ENCODE peak calls at places on chromosomes 16 and 17, in seven cellular contexts. Y, U, H, E, R, P and T are unnamed samples. For H3K4me1, the result is how much of the 10 kb centered on the place peaks cover.

GRCh38 chr17:44926841-44927525 is 11.7 kb upstream of the GFAP start:
- DNase-seq in Y (no peak), U (no peak), H (no peak), E (no peak), R (no peak), P (peak), T (peak)

GRCh38 chr17:77188084-77189066 is 47.6 kb downstream of the SEC14L1 start:
- DNase-seq in Y (no peak), U (no peak), H (no peak), E (no peak), R (no peak), P (peak), T (no peak)

GRCh38 chr16:26137956-26138355 is 446.2 kb downstream of the HS3ST4 start:
- DNase-seq in Y (no peak), U (no peak), H (no peak), E (no peak), R (no peak), P (no peak), T (no peak)

GRCh38 chr16:20899503-20900298 is 457 bp downstream of the DCUN1D3 start:
- DNase-seq in Y (peak), U (peak), H (no peak), E (no peak), R (no peak), P (no peak), T (no peak)

GRCh38 chr16:6209355-6209930 is 1111.8 kb upstream of the EEF2KMT start:
- DNase-seq in Y (no peak), U (no peak), H (no peak), E (no peak), R (no peak), P (peak), T (no peak)

GRCh38 chr17:1203967-1204291 is 24.1 kb upstream of the ABR start:
- DNase-seq in Y (no peak), U (peak), H (no peak), E (peak), R (no peak), P (no peak), T (no peak)

GRCh38 chr17:58032691-58033415 is 25.8 kb upstream of the SRSF1 start:
- DNase-seq in Y (no peak), U (no peak), H (no peak), E (no peak), R (no peak), P (no peak), T (no peak)

GRCh38 chr16:67029249-67030096 is 524 bp downstream of the CBFB start:
- DNase-seq in Y (peak), U (peak), H (peak), E (peak), R (peak), P (peak), T (peak)

GRCh38 chr16:19555938-19556778 is 655 bp downstream of the VPS35L start:
- DNase-seq in Y (no peak), U (no peak), H (no peak), E (peak), R (peak), P (peak), T (no peak)

GRCh38 chr17:62064029-62064790 is 868 bp downstream of the MED13 start:
- DNase-seq in Y (no peak), U (no peak), H (no peak), E (peak), R (no peak), P (no peak), T (no peak)

GRCh38 chr16:67736858-67737257 is 17.7 kb upstream of the GFOD2 start:
- DNase-seq in Y (no peak), U (no peak), H (peak), E (no peak), R (no peak), P (no peak), T (no peak)

GRCh38 chr16:1613728-1614225 is 1.6 kb downstream of the CRAMP1 start:
- DNase-seq in Y (no peak), U (no peak), H (peak), E (no peak), R (no peak), P (peak), T (no peak)

GRCh38 chr16:85956426-85956825 is 57.5 kb downstream of the IRF8 start:
- DNase-seq in Y (no peak), U (no peak), H (no peak), E (no peak), R (no peak), P (no peak), T (no peak)

GRCh38 chr17:42530952-42531454 is 5.0 kb upstream of the NAGLU start:
- DNase-seq in Y (no peak), U (no peak), H (no peak), E (no peak), R (no peak), P (no peak), T (no peak)
- TF ChIP-seq EP300 in Y (no peak), U (no peak), H (no peak), E (no peak), R (no peak), P (no peak), T (no peak)

DNA sequence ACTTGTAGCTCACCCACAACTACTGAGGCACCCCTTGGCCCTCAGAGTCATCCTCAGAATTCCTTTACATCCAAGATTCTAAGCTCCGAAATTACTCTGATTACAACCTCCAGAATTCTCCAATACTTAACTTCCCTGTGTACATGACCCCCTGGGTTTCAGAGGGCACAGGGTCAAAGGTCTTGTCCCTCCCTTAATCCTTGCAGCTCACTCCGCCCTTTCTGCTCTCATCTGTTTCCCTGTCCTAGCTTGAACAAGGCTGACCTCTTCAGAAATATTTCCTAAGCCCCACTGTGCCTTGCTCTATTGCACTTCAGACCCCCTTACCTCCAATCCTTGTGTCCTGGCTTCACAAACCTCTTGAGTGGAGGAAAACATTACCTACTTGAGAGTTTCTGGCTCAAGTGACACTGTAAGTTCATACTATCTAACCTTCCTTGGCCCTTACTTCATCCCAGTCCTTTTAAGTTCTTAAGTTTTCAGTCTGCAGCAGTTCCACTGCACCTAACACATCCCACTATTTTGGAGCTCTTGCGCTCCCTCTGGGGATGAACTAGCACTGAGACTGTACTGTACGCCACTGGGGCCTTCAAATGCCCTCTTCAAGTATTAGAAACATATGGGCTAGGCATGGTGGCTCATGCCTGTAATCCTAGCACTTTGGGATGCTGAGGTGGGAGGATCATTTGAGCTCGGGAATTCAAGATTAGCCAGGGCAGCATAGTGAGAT is 6.2 kb downstream of the N4BP1 start:
- DNase-seq in Y (no peak), U (no peak), H (no peak), E (no peak), R (no peak), P (peak), T (no peak)
- H3K4me1 ChIP-seq in Y (half or more), U (half or more), H (half or more), E (under half), R (under half), P (half or more), T (under half)

DNA sequence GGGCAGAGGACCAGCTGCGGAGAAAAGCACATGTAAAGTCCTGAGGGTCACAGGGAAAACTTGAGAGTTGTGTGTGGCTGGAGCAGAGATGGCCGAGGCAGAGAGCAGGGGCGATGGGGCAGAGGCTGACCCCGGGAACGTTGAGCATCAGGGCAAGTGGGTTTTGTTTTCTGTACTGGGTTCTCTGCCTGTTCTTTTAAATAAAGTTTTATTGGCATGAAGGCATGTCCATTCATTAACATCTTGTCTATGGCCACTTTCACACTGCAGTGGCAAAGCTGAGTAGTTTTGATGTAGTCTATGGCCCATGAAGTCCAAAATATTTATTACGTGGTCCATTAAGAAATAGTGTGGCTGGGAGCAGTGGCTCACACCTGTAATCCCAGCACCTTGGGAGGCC is 64.4 kb downstream of the ABCC1 start:
- DNase-seq in Y (no peak), U (no peak), H (no peak), E (no peak), R (no peak), P (no peak), T (no peak)
- TF ChIP-seq POLR2A in Y (no peak), U (no peak), H (no peak), E (no peak), R (no peak), P (no peak), T (no peak)

GRCh38 chr17:7886227-7887037 is 2.2 kb upstream of the CHD3 start:
- DNase-seq in Y (no peak), U (no peak), H (peak), E (peak), R (no peak), P (peak), T (peak)

GRCh38 chr17:7889166-7889584 is 586 bp downstream of the CHD3 start:
- DNase-seq in Y (peak), U (peak), H (peak), E (peak), R (no peak), P (peak), T (peak)

GRCh38 chr17:7887482-7888183 is 956 bp upstream of the CHD3 start:
- DNase-seq in Y (peak), U (peak), H (peak), E (peak), R (peak), P (peak), T (peak)

GRCh38 chr17:7887038-7887481 is 1.5 kb upstream of the CHD3 start:
- DNase-seq in Y (no peak), U (no peak), H (no peak), E (no peak), R (no peak), P (no peak), T (no peak)

GRCh38 chr17:7888184-7888920 is at the start of gene CHD3:
- DNase-seq in Y (no peak), U (peak), H (peak), E (no peak), R (no peak), P (peak), T (no peak)
- TF ChIP-seq EP300 in Y (no peak), U (no peak), H (no peak), E (no peak), R (no peak), P (no peak), T (no peak)

GRCh38 chr17:82457790-82458129 is 781 bp upstream of the NARF start:
- DNase-seq in Y (no peak), U (no peak), H (no peak), E (no peak), R (no peak), P (no peak), T (no peak)
- H3K4me1 ChIP-seq in Y (under half), U (under half), H (under half), E (under half), R (under half), P (under half), T (under half)

DNA sequence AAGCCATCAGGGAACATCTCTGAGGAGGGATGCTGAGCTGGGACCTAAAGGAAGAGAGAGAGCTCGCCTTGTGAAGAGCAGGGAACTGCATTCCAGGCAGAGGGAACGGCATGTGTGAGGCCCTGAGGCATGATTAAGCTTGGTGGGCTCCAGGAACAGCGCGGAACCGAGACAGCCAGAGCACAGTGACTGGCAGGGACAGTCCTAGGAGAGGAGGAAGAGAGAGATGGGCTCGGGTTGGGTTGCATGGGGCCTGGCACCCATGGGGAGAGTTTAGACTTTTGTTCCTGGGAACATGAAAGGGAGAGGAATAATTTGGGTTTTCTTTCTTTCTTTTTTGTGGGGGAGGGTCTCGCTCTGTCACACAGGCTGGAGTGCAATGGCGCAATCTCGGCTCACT is 39.2 kb upstream of the CPNE2 start:
- DNase-seq in Y (no peak), U (no peak), H (no peak), E (no peak), R (no peak), P (no peak), T (no peak)
- TF ChIP-seq POLR2A in Y (no peak), U (no peak), H (no peak), E (no peak), R (no peak), P (no peak), T (no peak)

GRCh38 chr17:48575066-48575582 is 3.0 kb downstream of the HOXB4 start:
- DNase-seq in Y (no peak), U (no peak), H (no peak), E (no peak), R (no peak), P (no peak), T (no peak)
- TF ChIP-seq EP300 in Y (no peak), U (no peak), H (no peak), E (no peak), R (no peak), P (no peak), T (no peak)